ENCODE peak calls at places on chromosomes 13 and 19, in five cellular contexts. L, A, E, C and V are unnamed samples.
A peak's percentile ranks its signal among the peaks of the same experiment; 100 is the strongest.

GRCh38 chr19:737591-738093 is 13.3 kb upstream of the MISP start:
- DNase-seq in L (peak; percentile 82), A (no peak), E (peak; percentile 47), C (peak; percentile 71), V (no peak)

GRCh38 chr13:109707044-109707794 is 79.2 kb downstream of the IRS2 start:
- DNase-seq in L (no peak), A (no peak), E (no peak), C (peak; percentile 10), V (no peak)

GRCh38 chr13:87698268-87698667 is 27.1 kb downstream of the SLITRK5 start:
- DNase-seq in L (no peak), A (no peak), E (no peak), C (no peak), V (no peak)

GRCh38 chr19:48465215-48465614 is 4.0 kb upstream of the CYTH2 start:
- DNase-seq in L (no peak), A (no peak), E (no peak), C (no peak), V (no peak)

GRCh38 chr13:101155920-101156319 is 260.4 kb downstream of the NALCN start:
- DNase-seq in L (no peak), A (no peak), E (no peak), C (no peak), V (no peak)

GRCh38 chr19:31947436-31947835 is 398.0 kb upstream of the ZNF507 start:
- DNase-seq in L (no peak), A (no peak), E (no peak), C (no peak), V (no peak)

GRCh38 chr19:38375748-38376147 is 1.4 kb downstream of the PSMD8 start:
- DNase-seq in L (no peak), A (no peak), E (no peak), C (no peak), V (no peak)

GRCh38 chr13:59766236-59766635 is 397.5 kb downstream of the DIAPH3 start:
- DNase-seq in L (no peak), A (no peak), E (no peak), C (no peak), V (no peak)

GRCh38 chr19:38224014-38224862 is at the start of gene DPF1:
- DNase-seq in L (peak; percentile 87), A (no peak), E (no peak), C (peak; percentile 91), V (no peak)

GRCh38 chr19:31252476-31252875 is 96.8 kb downstream of the TSHZ3 start:
- DNase-seq in L (no peak), A (no peak), E (no peak), C (no peak), V (no peak)

GRCh38 chr13:78326608-78327007 is 276.7 kb downstream of the POU4F1 start:
- DNase-seq in L (no peak), A (no peak), E (no peak), C (no peak), V (no peak)

GRCh38 chr13:21014666-21015170 is 46.7 kb downstream of the LATS2 start:
- DNase-seq in L (no peak), A (peak; percentile 62), E (no peak), C (no peak), V (no peak)

GRCh38 chr13:91347996-91348905 is 764 bp downstream of the MIR17HG start:
- DNase-seq in L (peak; percentile 89), A (no peak), E (peak; percentile 63), C (peak; percentile 49), V (peak; percentile 59)

GRCh38 chr19:39582891-39583625 is 19.3 kb upstream of the LGALS13 start:
- DNase-seq in L (no peak), A (no peak), E (no peak), C (no peak), V (no peak)

GRCh38 chr13:33312150-33312908 is 26.8 kb upstream of the STARD13 start:
- DNase-seq in L (no peak), A (no peak), E (no peak), C (no peak), V (no peak)

GRCh38 chr13:91045351-91046034 is 302.0 kb upstream of the MIR17HG start:
- DNase-seq in L (no peak), A (no peak), E (no peak), C (no peak), V (no peak)

GRCh38 chr13:111514646-111515617 is 194.5 kb downstream of the TEX29 start:
- DNase-seq in L (peak; percentile 71), A (no peak), E (no peak), C (no peak), V (no peak)

GRCh38 chr19:13748169-13748884 is 16.0 kb upstream of the MRI1 start:
- DNase-seq in L (no peak), A (no peak), E (peak; percentile 24), C (no peak), V (peak; percentile 85)

GRCh38 chr19:4984448-4984990 is 15.6 kb downstream of the KDM4B start:
- DNase-seq in L (peak; percentile 61), A (no peak), E (no peak), C (peak; percentile 44), V (no peak)

GRCh38 chr13:76813874-76814273 is 72.3 kb downstream of the KCTD12 start:
- DNase-seq in L (no peak), A (no peak), E (no peak), C (no peak), V (no peak)

GRCh38 chr13:27176772-27177171 is 5.2 kb upstream of the USP12 start:
- DNase-seq in L (no peak), A (no peak), E (no peak), C (no peak), V (no peak)

GRCh38 chr13:27182054-27182453 is 10.4 kb upstream of the USP12 start:
- DNase-seq in L (no peak), A (no peak), E (no peak), C (no peak), V (no peak)

GRCh38 chr13:27174766-27175455 is 3.3 kb upstream of the USP12 start:
- DNase-seq in L (no peak), A (no peak), E (no peak), C (no peak), V (no peak)

GRCh38 chr13:27182844-27183497 is 11.4 kb upstream of the USP12 start:
- DNase-seq in L (no peak), A (peak; percentile 69), E (no peak), C (no peak), V (peak; percentile 51)

GRCh38 chr13:27177852-27178251 is 6.2 kb upstream of the USP12 start:
- DNase-seq in L (no peak), A (no peak), E (no peak), C (no peak), V (no peak)
- TF ChIP-seq CTCF in L (no peak), A (no peak), E (no peak), C (no peak), V (no peak)

DNA sequence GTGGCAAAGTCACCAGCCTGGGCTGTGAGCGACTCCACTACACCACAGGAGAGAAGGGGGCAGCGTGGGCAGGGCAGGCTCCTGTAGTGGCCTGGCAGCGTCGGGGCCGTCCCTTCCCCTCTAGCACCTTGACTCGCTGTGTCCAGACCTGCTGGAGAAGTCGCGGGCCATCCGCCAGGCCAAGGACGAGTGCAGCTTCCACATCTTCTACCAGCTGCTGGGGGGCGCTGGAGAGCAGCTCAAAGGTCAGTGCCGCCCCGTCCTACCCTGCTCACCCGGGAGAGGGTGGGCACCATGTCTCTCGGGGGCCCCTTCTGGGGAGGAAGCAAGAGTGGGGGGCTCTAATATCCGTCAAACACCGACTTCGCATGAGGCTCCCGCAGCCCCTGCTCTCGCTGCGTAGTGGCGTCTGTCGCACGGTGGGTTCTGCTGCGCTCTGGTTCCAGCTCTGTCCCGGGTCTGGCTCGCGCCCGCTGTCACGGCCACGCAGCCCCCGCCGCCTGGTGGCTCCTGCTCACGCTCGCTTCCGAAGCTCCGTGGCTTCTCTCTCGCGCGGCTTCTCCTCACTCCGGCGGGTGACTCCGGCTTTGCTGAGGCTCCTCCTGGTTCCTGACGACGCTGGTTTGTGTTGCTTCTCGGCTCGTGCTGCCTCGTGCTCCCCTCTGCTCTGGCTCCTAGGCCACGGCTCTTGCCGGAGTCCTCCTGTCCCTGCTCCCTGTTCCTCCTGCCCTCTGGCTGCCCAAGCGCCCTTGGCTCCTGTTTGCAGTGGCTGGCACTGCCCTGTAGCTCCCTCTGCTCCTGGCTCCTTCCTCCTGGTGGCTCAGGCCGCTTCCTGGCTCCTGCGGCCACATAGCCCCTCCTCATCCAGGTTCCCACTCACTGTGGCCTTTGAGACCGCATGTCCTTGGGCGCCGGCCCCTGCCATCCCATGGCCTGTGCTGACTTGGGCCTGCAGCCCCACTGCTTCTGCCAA is 27.2 kb downstream of the MYH14 start:
- DNase-seq in L (no peak), A (no peak), E (no peak), C (peak; percentile 27), V (no peak)
- TF ChIP-seq CTCF in L (no peak), A (no peak), E (no peak), C (peak; percentile 19), V (no peak)

DNA sequence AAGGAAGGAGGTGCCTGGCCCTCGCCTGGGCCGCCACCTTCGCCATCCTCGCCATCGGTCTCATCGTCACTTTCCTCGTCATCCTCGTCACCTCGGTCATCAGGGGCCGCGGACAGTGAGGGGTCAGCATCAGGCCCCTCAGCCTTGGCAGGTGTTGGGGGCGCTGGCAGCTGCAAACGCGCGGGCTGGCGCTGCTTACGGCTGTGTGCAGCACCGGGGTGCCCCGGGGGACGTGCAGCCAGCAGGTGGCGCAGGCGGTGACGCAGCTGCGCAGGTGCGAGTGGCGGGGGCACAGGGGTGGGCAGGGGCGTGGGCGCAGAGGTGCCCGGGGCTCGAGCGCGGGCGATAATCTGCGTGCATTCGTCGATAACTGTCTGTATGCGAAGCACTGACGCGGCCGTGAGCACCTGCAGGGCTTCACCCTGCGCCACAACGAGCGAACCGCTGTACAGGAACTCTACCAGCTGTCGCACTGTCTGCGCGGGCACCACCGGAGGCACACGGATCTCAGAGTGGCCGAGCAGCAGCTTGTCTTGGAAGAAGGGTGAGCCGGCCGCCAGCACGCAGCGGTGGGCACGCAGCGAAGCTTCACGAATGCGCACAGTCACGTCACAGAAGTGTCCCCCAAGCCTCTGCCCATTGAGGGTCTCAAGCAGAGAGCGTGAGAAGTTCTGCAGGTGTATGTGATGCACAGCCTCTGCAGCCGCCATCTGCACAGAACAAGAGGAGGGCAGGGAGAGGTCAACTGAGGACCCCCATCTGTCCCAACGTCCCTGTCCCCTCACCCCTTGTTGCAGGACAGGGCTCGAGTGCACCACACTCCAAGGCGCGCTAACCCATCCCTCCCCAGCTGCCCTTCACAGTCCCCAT is 2.4 kb downstream of the ZBTB45 start:
- DNase-seq in L (peak; percentile 80), A (no peak), E (no peak), C (no peak), V (no peak)
- TF ChIP-seq CTCF in L (no peak), A (no peak), E (peak; percentile 16), C (no peak), V (no peak)

GRCh38 chr13:112638157-112638750 is 50.3 kb upstream of the TUBGCP3 start:
- DNase-seq in L (no peak), A (no peak), E (no peak), C (no peak), V (no peak)
- TF ChIP-seq CTCF in L (no peak), A (no peak), E (no peak), C (no peak), V (no peak)

GRCh38 chr19:2478324-2478755 is 2.4 kb downstream of the GADD45B start:
- DNase-seq in L (no peak), A (no peak), E (peak; percentile 52), C (peak; percentile 57), V (peak; percentile 76)
- TF ChIP-seq CTCF in L (no peak), A (peak; percentile 10), E (no peak), C (no peak), V (peak; percentile 22)

GRCh38 chr19:42281175-42282035 is 12.4 kb downstream of the CIC start:
- DNase-seq in L (no peak), A (no peak), E (no peak), C (no peak), V (no peak)
- TF ChIP-seq CTCF in L (no peak), A (no peak), E (no peak), C (no peak), V (no peak)

GRCh38 chr13:25225970-25226369 is 53.9 kb upstream of the AMER2 start:
- DNase-seq in L (no peak), A (no peak), E (no peak), C (no peak), V (no peak)
- TF ChIP-seq CTCF in L (no peak), A (no peak), E (no peak), C (no peak), V (no peak)